ENCODE peak calls at places on chromosomes 1 and 21, in five cellular contexts. X, N, F, P and C are unnamed samples. For H3K9me3 and H3K4me1, the result is how much of the 10 kb centered on the place peaks cover.

GRCh38 chr1:65360654-65361053 is 51.3 kb downstream of the DNAJC6 start:
- DNase-seq in X (no peak), N (no peak), F (no peak), P (no peak), C (no peak)

GRCh38 chr1:6646499-6647148 is 22.0 kb downstream of the THAP3 start:
- DNase-seq in X (peak), N (no peak), F (peak), P (peak), C (no peak)

GRCh38 chr21:44253832-44254700 is 7.6 kb downstream of the DNMT3L start:
- DNase-seq in X (no peak), N (peak), F (no peak), P (peak), C (peak)

GRCh38 chr1:93681095-93681548 is 515 bp downstream of the BCAR3 start:
- DNase-seq in X (peak), N (no peak), F (no peak), P (no peak), C (no peak)

GRCh38 chr1:70504176-70504820 is 93.2 kb downstream of the CTH start:
- DNase-seq in X (no peak), N (no peak), F (no peak), P (no peak), C (no peak)

GRCh38 chr1:45348966-45349677 is 8.9 kb upstream of the MUTYH start:
- DNase-seq in X (no peak), N (no peak), F (no peak), P (no peak), C (no peak)

GRCh38 chr1:204499511-204500468 is 5.2 kb upstream of the PIK3C2B start:
- DNase-seq in X (no peak), N (no peak), F (no peak), P (no peak), C (no peak)

GRCh38 chr1:65264197-65264929 is 45.0 kb upstream of the DNAJC6 start:
- DNase-seq in X (peak), N (no peak), F (no peak), P (peak), C (no peak)

GRCh38 chr1:171210355-171210754 is 25.3 kb downstream of the FMO2 start:
- DNase-seq in X (no peak), N (no peak), F (no peak), P (peak), C (no peak)

GRCh38 chr1:85624361-85624760 is 43.8 kb downstream of the CCN1 start:
- DNase-seq in X (no peak), N (no peak), F (no peak), P (no peak), C (no peak)

GRCh38 chr21:14120091-14120734 is 90.5 kb downstream of the LIPI start:
- DNase-seq in X (peak), N (no peak), F (peak), P (peak), C (no peak)

GRCh38 chr1:108893141-108893530 is 16.4 kb downstream of the GPSM2 start:
- DNase-seq in X (no peak), N (no peak), F (no peak), P (no peak), C (no peak)

GRCh38 chr21:31490471-31490870 is 146.4 kb upstream of the TIAM1 start:
- DNase-seq in X (no peak), N (no peak), F (no peak), P (no peak), C (no peak)

GRCh38 chr1:235882816-235883215 is 16.1 kb upstream of the LYST start:
- DNase-seq in X (no peak), N (no peak), F (no peak), P (no peak), C (no peak)

GRCh38 chr1:233244183-233244582 is 51.3 kb downstream of the PCNX2 start:
- DNase-seq in X (no peak), N (no peak), F (peak), P (no peak), C (no peak)

GRCh38 chr1:147820898-147821297 is 60.5 kb upstream of the GJA5 start:
- DNase-seq in X (no peak), N (no peak), F (no peak), P (no peak), C (no peak)

GRCh38 chr1:174407705-174408104 is 40.1 kb upstream of the GPR52 start:
- DNase-seq in X (no peak), N (no peak), F (no peak), P (no peak), C (no peak)

GRCh38 chr21:34817821-34818662 is 149.2 kb downstream of the CLIC6 start:
- DNase-seq in X (no peak), N (no peak), F (no peak), P (no peak), C (no peak)

GRCh38 chr1:5906116-5906515 is 86.1 kb downstream of the NPHP4 start:
- DNase-seq in X (no peak), N (no peak), F (no peak), P (no peak), C (no peak)

GRCh38 chr1:63323866-63324778 is 1.8 kb downstream of the FOXD3 start:
- DNase-seq in X (no peak), N (no peak), F (no peak), P (peak), C (no peak)

GRCh38 chr1:63327417-63328139 is 5.2 kb downstream of the FOXD3 start:
- DNase-seq in X (peak), N (peak), F (peak), P (peak), C (no peak)

GRCh38 chr1:63324779-63325119 is 2.4 kb downstream of the FOXD3 start:
- DNase-seq in X (no peak), N (no peak), F (no peak), P (no peak), C (no peak)

GRCh38 chr1:63326473-63327380 is 4.4 kb downstream of the FOXD3 start:
- DNase-seq in X (peak), N (no peak), F (no peak), P (peak), C (no peak)

GRCh38 chr1:63326106-63326472 is 3.7 kb downstream of the FOXD3 start:
- DNase-seq in X (no peak), N (no peak), F (no peak), P (peak), C (no peak)
- H3K9me3 ChIP-seq in X (under half), N (under half), F (under half), P (under half), C (under half)

GRCh38 chr1:110005971-110006370 is 21.4 kb downstream of the AHCYL1 start:
- DNase-seq in X (no peak), N (no peak), F (no peak), P (no peak), C (no peak)
- H3K4me3 ChIP-seq in X (no peak), N (no peak), F (no peak), P (no peak), C (no peak)

GRCh38 chr1:225814381-225814780 is 4.5 kb downstream of the EPHX1 start:
- DNase-seq in X (no peak), N (no peak), F (no peak), P (no peak), C (no peak)
- H3K4me1 ChIP-seq in X (under half), N (under half), F (half or more), P (under half), C (under half)

GRCh38 chr1:227583354-227583753 is 20.0 kb downstream of the ZNF678 start:
- DNase-seq in X (no peak), N (no peak), F (no peak), P (no peak), C (no peak)
- H3K9me3 ChIP-seq in X (under half), N (under half), F (under half), P (under half), C (under half)

DNA sequence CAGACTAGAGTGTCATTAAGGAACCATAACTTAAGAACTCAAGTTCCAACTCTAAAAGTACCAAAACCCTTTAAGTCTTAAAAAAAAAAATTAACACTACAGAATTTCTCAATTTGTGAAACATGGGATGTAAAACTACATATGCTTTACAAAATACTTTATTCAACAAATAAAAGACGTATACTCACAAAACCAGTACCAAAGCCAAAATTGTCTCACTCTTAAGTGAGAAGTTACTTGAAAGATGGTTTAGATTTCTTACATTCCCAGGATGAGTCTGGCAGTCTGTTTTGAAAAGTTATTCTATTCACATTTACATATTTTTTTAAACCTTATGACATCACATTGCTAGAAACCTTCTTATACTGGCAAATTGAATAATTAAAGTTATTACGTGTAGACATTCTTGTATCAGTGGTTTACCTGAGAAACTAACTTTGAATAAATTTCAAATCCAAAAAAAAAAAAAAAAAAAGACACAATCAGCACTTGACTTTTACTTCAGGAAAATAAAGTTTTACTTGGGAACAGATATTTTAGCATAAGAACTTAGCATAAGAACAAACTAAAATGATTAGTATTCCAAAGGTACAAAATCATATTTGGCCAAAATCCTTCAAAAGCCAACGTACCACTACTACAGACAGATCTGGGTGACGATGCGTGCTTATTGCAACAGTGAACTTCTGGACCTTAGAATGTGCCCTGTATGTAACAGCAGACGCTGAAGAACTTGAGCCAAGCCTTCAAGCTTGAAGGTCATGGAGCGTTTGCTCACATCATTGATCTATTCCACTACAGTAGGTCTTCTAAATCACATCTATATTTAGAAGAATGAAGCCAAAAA is 2.6 kb downstream of the CDC42BPA start:
- DNase-seq in X (peak), N (no peak), F (peak), P (peak), C (no peak)
- H3K4me3 ChIP-seq in X (peak), N (peak), F (peak), P (peak), C (peak)

DNA sequence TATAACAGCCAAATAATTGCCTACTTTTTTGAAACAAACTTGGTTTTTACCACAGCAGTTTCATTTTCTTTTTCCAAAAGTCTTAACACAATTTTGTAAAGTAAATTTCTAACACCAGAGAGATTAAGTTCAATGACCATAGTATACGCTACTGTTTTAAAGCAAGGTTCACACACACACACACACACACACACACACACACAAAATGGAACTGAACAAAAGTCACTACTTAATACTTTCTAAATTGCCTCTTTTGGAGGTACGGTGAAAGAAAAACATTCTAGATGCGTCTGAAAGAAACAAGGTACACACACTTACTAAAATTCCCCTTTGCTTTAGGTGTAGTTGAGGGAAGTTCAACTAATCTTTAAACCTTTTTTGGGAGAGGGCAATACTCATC is 30.1 kb downstream of the C21orf91 start:
- DNase-seq in X (no peak), N (no peak), F (no peak), P (no peak), C (no peak)
- H3K4me1 ChIP-seq in X (under half), N (under half), F (under half), P (under half), C (under half)

DNA sequence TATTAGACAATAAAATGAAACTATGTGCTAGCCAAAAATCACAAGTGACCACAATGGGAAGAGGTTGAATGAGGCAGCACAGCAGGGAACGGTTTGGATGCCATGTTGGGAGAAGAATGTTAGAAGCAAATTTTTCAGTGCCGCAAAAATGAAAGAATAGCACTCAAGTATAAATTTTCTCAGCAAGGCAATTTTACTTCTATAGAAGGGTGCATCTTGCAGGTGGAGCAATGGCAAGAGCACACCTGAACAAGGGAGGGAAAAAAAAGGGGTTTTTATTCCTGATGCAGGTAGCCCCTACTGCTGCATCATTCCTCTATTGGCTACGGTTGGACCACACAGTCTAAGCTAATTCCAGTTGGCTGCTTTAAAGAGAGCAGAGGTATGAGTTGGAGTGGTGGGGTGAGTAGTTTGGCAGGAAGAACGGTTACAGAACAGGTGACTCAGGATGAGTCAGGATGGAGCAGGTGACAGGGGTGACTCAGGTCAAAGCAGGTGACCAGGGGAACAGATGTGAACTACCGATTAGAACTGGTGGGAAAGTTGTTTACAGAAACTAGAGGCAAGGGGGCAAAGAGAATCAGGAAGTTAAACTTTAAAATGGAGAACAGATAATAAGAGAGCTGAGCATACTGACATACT is 301.1 kb upstream of the NRIP1 start:
- DNase-seq in X (no peak), N (no peak), F (no peak), P (no peak), C (no peak)
- H3K9me3 ChIP-seq in X (under half), N (under half), F (under half), P (under half), C (under half)